ENCODE peak calls at places on chromosomes 4 and X, in five cellular contexts. One of them, this sample, is unnamed.

GRCh38 chr4:174012135-174012923 is 271.1 kb downstream of the FBXO8 start:
- DNase-seq in DMS153: no peak
- DNase-seq in IMR-90: no peak
- DNase-seq in nephron progenitor cell: no peak
- DNase-seq in T-helper 9 cell: no peak
- DNase-seq in this sample: peak

GRCh38 chr4:158291334-158292055 is 81.2 kb downstream of the TMEM144 start:
- DNase-seq in IMR-90: no peak
- DNase-seq in T-helper 9 cell: no peak
- DNase-seq in nephron progenitor cell: no peak
- DNase-seq in DMS153: no peak
- DNase-seq in this sample: no peak

GRCh38 chr4:74278490-74278889 is 29.8 kb upstream of the EPGN start:
- DNase-seq in IMR-90: no peak
- DNase-seq in nephron progenitor cell: no peak
- DNase-seq in T-helper 9 cell: no peak
- DNase-seq in DMS153: no peak
- DNase-seq in this sample: no peak

GRCh38 chr4:42655921-42656735 is 777 bp downstream of the ATP8A1 start:
- DNase-seq in T-helper 9 cell: peak
- DNase-seq in IMR-90: no peak
- DNase-seq in nephron progenitor cell: peak
- DNase-seq in DMS153: no peak
- DNase-seq in this sample: peak

GRCh38 chrX:137749282-137749681 is 183.4 kb downstream of the ZIC3 start:
- DNase-seq in T-helper 9 cell: no peak
- DNase-seq in nephron progenitor cell: no peak
- DNase-seq in DMS153: no peak
- DNase-seq in IMR-90: no peak
- DNase-seq in this sample: no peak

GRCh38 chrX:150062292-150063137 is 124.2 kb upstream of the EOLA2 start:
- DNase-seq in IMR-90: peak
- DNase-seq in DMS153: peak
- DNase-seq in T-helper 9 cell: no peak
- DNase-seq in nephron progenitor cell: no peak
- DNase-seq in this sample: peak

GRCh38 chr4:145679520-145679919 is 426 bp upstream of the C4orf51 start:
- DNase-seq in nephron progenitor cell: peak
- DNase-seq in DMS153: peak
- DNase-seq in T-helper 9 cell: no peak
- DNase-seq in IMR-90: peak
- DNase-seq in this sample: peak

GRCh38 chr4:6333301-6334202 is 63.9 kb downstream of the WFS1 start:
- DNase-seq in IMR-90: no peak
- DNase-seq in DMS153: no peak
- DNase-seq in nephron progenitor cell: no peak
- DNase-seq in T-helper 9 cell: no peak
- DNase-seq in this sample: no peak

GRCh38 chr4:139532951-139533350 is 23.1 kb downstream of the SETD7 start:
- DNase-seq in IMR-90: peak
- DNase-seq in DMS153: no peak
- DNase-seq in T-helper 9 cell: no peak
- DNase-seq in nephron progenitor cell: peak
- DNase-seq in this sample: no peak

GRCh38 chr4:177718514-177718913 is 276.3 kb upstream of the AGA start:
- DNase-seq in T-helper 9 cell: no peak
- DNase-seq in IMR-90: peak
- DNase-seq in nephron progenitor cell: no peak
- DNase-seq in DMS153: no peak
- DNase-seq in this sample: no peak

GRCh38 chr4:154709550-154709949 is 34.2 kb upstream of the LRAT start:
- DNase-seq in IMR-90: no peak
- DNase-seq in nephron progenitor cell: no peak
- DNase-seq in DMS153: no peak
- DNase-seq in T-helper 9 cell: no peak
- DNase-seq in this sample: no peak

GRCh38 chr4:163554870-163555465 is 60.5 kb downstream of the TMA16 start:
- DNase-seq in DMS153: no peak
- DNase-seq in T-helper 9 cell: no peak
- DNase-seq in nephron progenitor cell: no peak
- DNase-seq in IMR-90: peak
- DNase-seq in this sample: peak

GRCh38 chr4:36785965-36786364 is 458.6 kb upstream of the NWD2 start:
- DNase-seq in DMS153: peak
- DNase-seq in T-helper 9 cell: no peak
- DNase-seq in nephron progenitor cell: no peak
- DNase-seq in IMR-90: no peak
- DNase-seq in this sample: no peak

GRCh38 chr4:147678796-147679549 is 5.0 kb downstream of the PRMT9 start:
- DNase-seq in nephron progenitor cell: no peak
- DNase-seq in IMR-90: peak
- DNase-seq in T-helper 9 cell: no peak
- DNase-seq in DMS153: no peak
- DNase-seq in this sample: no peak

GRCh38 chr4:5968246-5968645 is 50.0 kb downstream of the C4orf50 start:
- DNase-seq in IMR-90: no peak
- DNase-seq in DMS153: no peak
- DNase-seq in nephron progenitor cell: no peak
- DNase-seq in T-helper 9 cell: no peak
- DNase-seq in this sample: no peak

GRCh38 chrX:104315555-104315954 is 60.8 kb upstream of the ESX1 start:
- DNase-seq in T-helper 9 cell: no peak
- DNase-seq in nephron progenitor cell: no peak
- DNase-seq in IMR-90: peak
- DNase-seq in DMS153: no peak
- DNase-seq in this sample: peak

GRCh38 chr4:25862411-25863346 is at the start of gene SEL1L3:
- DNase-seq in IMR-90: no peak
- DNase-seq in DMS153: no peak
- DNase-seq in nephron progenitor cell: peak
- DNase-seq in T-helper 9 cell: peak
- DNase-seq in this sample: no peak

GRCh38 chr4:173413043-173413442 is 14.1 kb upstream of the SCRG1 start:
- DNase-seq in IMR-90: peak
- DNase-seq in nephron progenitor cell: no peak
- DNase-seq in T-helper 9 cell: no peak
- DNase-seq in DMS153: no peak
- DNase-seq in this sample: peak

GRCh38 chr4:47668256-47668655 is 169.6 kb downstream of the CORIN start:
- DNase-seq in DMS153: no peak
- DNase-seq in nephron progenitor cell: no peak
- DNase-seq in T-helper 9 cell: no peak
- DNase-seq in IMR-90: no peak
- DNase-seq in this sample: no peak

GRCh38 chr4:108172231-108172779 is 3.6 kb upstream of the LEF1 start:
- DNase-seq in IMR-90: no peak
- DNase-seq in DMS153: no peak
- DNase-seq in T-helper 9 cell: peak
- DNase-seq in nephron progenitor cell: peak
- DNase-seq in this sample: peak

GRCh38 chrX:78769356-78769755 is 21.8 kb downstream of the LPAR4 start:
- DNase-seq in DMS153: no peak
- DNase-seq in IMR-90: no peak
- DNase-seq in nephron progenitor cell: no peak
- DNase-seq in T-helper 9 cell: no peak
- DNase-seq in this sample: no peak

GRCh38 chr4:112848931-112849330 is 200.5 kb upstream of the ANK2 start:
- DNase-seq in T-helper 9 cell: no peak
- DNase-seq in DMS153: no peak
- DNase-seq in IMR-90: no peak
- DNase-seq in nephron progenitor cell: no peak
- DNase-seq in this sample: no peak

GRCh38 chr4:175947117-175947722 is 118.4 kb upstream of the WDR17 start:
- DNase-seq in DMS153: no peak
- DNase-seq in T-helper 9 cell: no peak
- DNase-seq in IMR-90: peak
- DNase-seq in nephron progenitor cell: no peak
- DNase-seq in this sample: peak